ENCODE peak calls at places on chromosomes 4 and X, in nine cellular contexts. One of them, this sample, is unnamed.

GRCh38 chr4:3284734-3285557 is 7.9 kb upstream of the RGS12 start:
- DNase-seq in PC-9: no peak
- DNase-seq in adrenal gland: peak; percentile 14
- DNase-seq in hepatocyte: no peak
- DNase-seq in HepG2: no peak
- DNase-seq in SK-N-SH: no peak
- DNase-seq in testis: peak; percentile 12
- DNase-seq in esophagus muscularis mucosa: no peak
- DNase-seq in sigmoid colon: no peak
- DNase-seq in this sample: no peak

GRCh38 chr4:152709675-152710438 is 30.1 kb upstream of the TMEM154 start:
- DNase-seq in PC-9: peak; percentile 49
- DNase-seq in adrenal gland: no peak
- DNase-seq in hepatocyte: no peak
- DNase-seq in HepG2: no peak
- DNase-seq in SK-N-SH: no peak
- DNase-seq in testis: no peak
- DNase-seq in esophagus muscularis mucosa: no peak
- DNase-seq in sigmoid colon: no peak
- DNase-seq in this sample: no peak

GRCh38 chr4:120561648-120562047 is 360.9 kb downstream of the PRDM5 start:
- DNase-seq in PC-9: no peak
- DNase-seq in adrenal gland: no peak
- DNase-seq in hepatocyte: peak; percentile 11
- DNase-seq in HepG2: no peak
- DNase-seq in SK-N-SH: no peak
- DNase-seq in testis: no peak
- DNase-seq in esophagus muscularis mucosa: no peak
- DNase-seq in sigmoid colon: no peak
- DNase-seq in this sample: no peak

GRCh38 chrX:145813081-145813480 is 4.5 kb upstream of the SLITRK2 start:
- DNase-seq in PC-9: no peak
- DNase-seq in adrenal gland: no peak
- DNase-seq in hepatocyte: no peak
- DNase-seq in HepG2: no peak
- DNase-seq in SK-N-SH: no peak
- DNase-seq in testis: no peak
- DNase-seq in esophagus muscularis mucosa: no peak
- DNase-seq in sigmoid colon: no peak
- DNase-seq in this sample: no peak

GRCh38 chrX:17470136-17470535 is 95.1 kb downstream of the NHS start:
- DNase-seq in PC-9: no peak
- DNase-seq in adrenal gland: no peak
- DNase-seq in hepatocyte: no peak
- DNase-seq in HepG2: no peak
- DNase-seq in SK-N-SH: no peak
- DNase-seq in testis: no peak
- DNase-seq in esophagus muscularis mucosa: no peak
- DNase-seq in sigmoid colon: no peak
- DNase-seq in this sample: no peak

GRCh38 chr4:11765849-11766453 is 337.3 kb upstream of the HS3ST1 start:
- DNase-seq in PC-9: peak; percentile 14
- DNase-seq in adrenal gland: no peak
- DNase-seq in hepatocyte: peak; percentile 66
- DNase-seq in HepG2: peak; percentile 15
- DNase-seq in SK-N-SH: peak; percentile 26
- DNase-seq in testis: peak; percentile 26
- DNase-seq in esophagus muscularis mucosa: no peak
- DNase-seq in sigmoid colon: no peak
- DNase-seq in this sample: no peak

GRCh38 chrX:42771836-42772335 is 6.1 kb downstream of the PPP1R2C start:
- DNase-seq in PC-9: no peak
- DNase-seq in adrenal gland: no peak
- DNase-seq in hepatocyte: no peak
- DNase-seq in HepG2: no peak
- DNase-seq in SK-N-SH: no peak
- DNase-seq in testis: no peak
- DNase-seq in esophagus muscularis mucosa: no peak
- DNase-seq in sigmoid colon: no peak
- DNase-seq in this sample: no peak

GRCh38 chr4:186078977-186079697 is 10.2 kb downstream of the TLR3 start:
- DNase-seq in PC-9: peak; percentile 27
- DNase-seq in adrenal gland: no peak
- DNase-seq in hepatocyte: no peak
- DNase-seq in HepG2: no peak
- DNase-seq in SK-N-SH: no peak
- DNase-seq in testis: no peak
- DNase-seq in esophagus muscularis mucosa: no peak
- DNase-seq in sigmoid colon: no peak
- DNase-seq in this sample: no peak

GRCh38 chr4:179596621-179597020 is 2154.4 kb upstream of the AGA start:
- DNase-seq in PC-9: no peak
- DNase-seq in adrenal gland: no peak
- DNase-seq in hepatocyte: no peak
- DNase-seq in HepG2: no peak
- DNase-seq in SK-N-SH: no peak
- DNase-seq in testis: no peak
- DNase-seq in esophagus muscularis mucosa: no peak
- DNase-seq in sigmoid colon: no peak
- DNase-seq in this sample: no peak

GRCh38 chr4:72564184-72564583 is 4.8 kb downstream of the ADAMTS3 start:
- DNase-seq in PC-9: no peak
- DNase-seq in adrenal gland: no peak
- DNase-seq in hepatocyte: no peak
- DNase-seq in HepG2: no peak
- DNase-seq in SK-N-SH: no peak
- DNase-seq in testis: no peak
- DNase-seq in esophagus muscularis mucosa: no peak
- DNase-seq in sigmoid colon: no peak
- DNase-seq in this sample: no peak

GRCh38 chr4:187940299-187940698 is 55.3 kb upstream of the ZFP42 start:
- DNase-seq in PC-9: no peak
- DNase-seq in adrenal gland: no peak
- DNase-seq in hepatocyte: no peak
- DNase-seq in HepG2: no peak
- DNase-seq in SK-N-SH: no peak
- DNase-seq in testis: no peak
- DNase-seq in esophagus muscularis mucosa: no peak
- DNase-seq in sigmoid colon: no peak
- DNase-seq in this sample: no peak
- H3K4me1 ChIP-seq in PC-9: no peaks in the 10 kb centered on the region
- H3K4me1 ChIP-seq in adrenal gland: no peaks in the 10 kb centered on the region
- H3K4me1 ChIP-seq in hepatocyte: no peaks in the 10 kb centered on the region
- H3K4me1 ChIP-seq in HepG2: no peaks in the 10 kb centered on the region
- H3K4me1 ChIP-seq in SK-N-SH: no peaks in the 10 kb centered on the region
- H3K4me1 ChIP-seq in testis: no peaks in the 10 kb centered on the region
- H3K4me1 ChIP-seq in esophagus muscularis mucosa: no peaks in the 10 kb centered on the region
- H3K4me1 ChIP-seq in sigmoid colon: no peaks in the 10 kb centered on the region
- H3K4me1 ChIP-seq in this sample: no peaks in the 10 kb centered on the region

DNA sequence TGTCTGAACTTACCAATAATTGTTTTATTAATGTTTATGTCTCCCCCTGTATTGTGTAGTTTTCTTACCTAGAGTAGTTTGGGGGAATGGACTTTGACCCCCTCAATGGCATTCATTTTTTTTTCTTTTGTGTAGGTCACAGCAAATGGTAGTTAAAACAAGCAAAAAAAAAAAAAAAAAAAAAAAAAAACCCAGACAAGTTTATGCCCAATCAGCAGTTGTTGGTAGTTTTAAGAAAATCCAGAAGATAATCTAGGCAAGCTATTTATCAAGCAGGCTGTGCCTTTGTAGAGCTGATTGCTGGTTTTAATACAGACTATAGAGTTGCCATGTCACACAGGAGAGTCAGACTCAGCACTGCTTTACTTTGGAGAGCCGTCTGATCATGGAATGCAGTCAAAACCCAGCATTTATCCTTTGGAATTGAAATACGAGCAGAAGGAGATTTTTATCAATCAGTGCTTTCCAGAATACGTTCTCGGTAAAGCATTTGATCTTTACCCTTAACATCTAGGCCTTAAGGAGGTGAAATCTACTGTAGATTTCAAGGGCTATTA is 16.6 kb downstream of the DCUN1D4 start:
- DNase-seq in PC-9: no peak
- DNase-seq in adrenal gland: no peak
- DNase-seq in hepatocyte: no peak
- DNase-seq in HepG2: no peak
- DNase-seq in SK-N-SH: no peak
- DNase-seq in testis: no peak
- DNase-seq in esophagus muscularis mucosa: peak; percentile 8
- DNase-seq in sigmoid colon: no peak
- DNase-seq in this sample: no peak
- H3K4me1 ChIP-seq in PC-9: no peaks in the 10 kb centered on the region
- H3K4me1 ChIP-seq in adrenal gland: peaks cover 39% of the 10 kb centered on the region
- H3K4me1 ChIP-seq in hepatocyte: peaks cover 18% of the 10 kb centered on the region
- H3K4me1 ChIP-seq in HepG2: peaks cover 22% of the 10 kb centered on the region
- H3K4me1 ChIP-seq in SK-N-SH: no peaks in the 10 kb centered on the region
- H3K4me1 ChIP-seq in testis: peaks cover 4% of the 10 kb centered on the region
- H3K4me1 ChIP-seq in esophagus muscularis mucosa: peaks cover 46% of the 10 kb centered on the region
- H3K4me1 ChIP-seq in sigmoid colon: peaks cover 27% of the 10 kb centered on the region
- H3K4me1 ChIP-seq in this sample: peaks cover 9% of the 10 kb centered on the region

DNA sequence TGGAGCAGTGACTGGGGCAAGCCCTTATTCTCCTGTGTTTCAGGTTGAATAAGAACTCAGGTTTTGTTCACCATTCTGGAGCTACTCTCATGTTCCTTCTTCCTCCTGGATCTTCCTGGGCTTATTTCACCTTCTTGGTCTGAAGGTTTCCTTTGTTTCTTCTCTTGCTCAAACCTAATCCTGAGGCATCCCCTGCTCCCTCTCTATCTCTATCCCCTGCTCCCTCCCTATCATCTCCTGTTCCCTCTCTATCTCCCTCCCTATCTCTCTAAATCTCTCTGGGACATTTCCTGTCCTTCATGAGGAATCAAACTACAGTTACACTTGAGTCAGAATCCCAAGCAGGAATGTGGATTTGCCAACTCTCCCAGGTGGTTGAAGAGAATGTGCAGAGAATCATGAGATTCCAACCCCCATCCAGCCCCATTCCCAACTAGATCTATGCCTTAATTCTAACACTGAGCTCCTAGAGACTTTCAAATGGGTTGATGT is 134.9 kb upstream of the ZIC3 start:
- DNase-seq in PC-9: no peak
- DNase-seq in adrenal gland: no peak
- DNase-seq in hepatocyte: no peak
- DNase-seq in HepG2: no peak
- DNase-seq in SK-N-SH: no peak
- DNase-seq in testis: no peak
- DNase-seq in esophagus muscularis mucosa: no peak
- DNase-seq in sigmoid colon: no peak
- DNase-seq in this sample: no peak
- H3K4me1 ChIP-seq in PC-9: no peaks in the 10 kb centered on the region
- H3K4me1 ChIP-seq in adrenal gland: peaks cover 7% of the 10 kb centered on the region
- H3K4me1 ChIP-seq in hepatocyte: no peaks in the 10 kb centered on the region
- H3K4me1 ChIP-seq in HepG2: no peaks in the 10 kb centered on the region
- H3K4me1 ChIP-seq in SK-N-SH: no peaks in the 10 kb centered on the region
- H3K4me1 ChIP-seq in testis: no peaks in the 10 kb centered on the region
- H3K4me1 ChIP-seq in esophagus muscularis mucosa: peaks cover 28% of the 10 kb centered on the region
- H3K4me1 ChIP-seq in sigmoid colon: peaks cover 15% of the 10 kb centered on the region
- H3K4me1 ChIP-seq in this sample: peaks cover 5% of the 10 kb centered on the region

DNA sequence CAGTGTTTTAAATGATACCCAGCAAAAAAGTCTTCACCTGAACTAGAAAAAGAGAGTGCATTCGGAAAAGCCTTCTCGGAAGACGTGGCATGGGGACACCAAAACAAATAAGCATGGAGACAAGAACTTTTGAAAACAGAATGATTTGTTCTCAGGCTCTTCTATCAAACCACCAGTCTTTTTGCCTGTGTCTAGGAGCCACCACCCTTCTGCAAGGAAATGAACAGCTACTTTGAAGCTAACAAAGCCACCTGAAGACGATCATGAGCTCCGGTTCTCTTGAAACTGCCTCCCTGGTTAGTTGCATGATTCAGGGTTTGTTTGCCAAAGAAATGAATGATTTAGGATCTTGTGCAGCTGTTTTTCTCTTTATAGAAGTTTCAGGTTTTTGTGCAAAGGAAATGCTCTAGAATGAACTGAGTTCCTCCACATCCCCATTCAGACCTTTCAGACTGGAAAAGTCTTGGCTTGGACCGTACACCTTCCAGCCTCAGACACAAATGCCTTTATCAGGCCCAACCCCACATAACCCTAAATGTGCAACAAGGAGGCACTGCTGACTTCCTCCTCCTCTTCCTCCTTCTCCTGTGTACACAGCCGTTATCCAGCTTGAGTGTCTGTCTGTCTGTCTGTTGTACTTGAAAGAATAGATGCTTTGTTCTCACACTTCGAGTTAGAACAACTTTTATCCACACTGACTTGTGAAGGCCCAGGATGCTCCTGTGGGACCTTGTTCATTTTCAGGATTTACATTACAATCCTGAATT is 334.9 kb upstream of the KLF3 start:
- DNase-seq in PC-9: no peak
- DNase-seq in adrenal gland: no peak
- DNase-seq in hepatocyte: no peak
- DNase-seq in HepG2: no peak
- DNase-seq in SK-N-SH: no peak
- DNase-seq in testis: no peak
- DNase-seq in esophagus muscularis mucosa: no peak
- DNase-seq in sigmoid colon: no peak
- DNase-seq in this sample: no peak
- H3K4me1 ChIP-seq in PC-9: peaks cover 12% of the 10 kb centered on the region
- H3K4me1 ChIP-seq in adrenal gland: peaks cover 21% of the 10 kb centered on the region
- H3K4me1 ChIP-seq in hepatocyte: no peaks in the 10 kb centered on the region
- H3K4me1 ChIP-seq in HepG2: peaks cover 35% of the 10 kb centered on the region
- H3K4me1 ChIP-seq in SK-N-SH: peaks cover 4% of the 10 kb centered on the region
- H3K4me1 ChIP-seq in testis: no peaks in the 10 kb centered on the region
- H3K4me1 ChIP-seq in esophagus muscularis mucosa: peaks cover 6% of the 10 kb centered on the region
- H3K4me1 ChIP-seq in sigmoid colon: peaks cover 6% of the 10 kb centered on the region
- H3K4me1 ChIP-seq in this sample: no peaks in the 10 kb centered on the region

GRCh38 chr4:92714640-92715039 is 410.9 kb downstream of the GRID2 start:
- DNase-seq in PC-9: no peak
- DNase-seq in adrenal gland: no peak
- DNase-seq in hepatocyte: no peak
- DNase-seq in HepG2: no peak
- DNase-seq in SK-N-SH: no peak
- DNase-seq in testis: no peak
- DNase-seq in esophagus muscularis mucosa: no peak
- DNase-seq in sigmoid colon: no peak
- DNase-seq in this sample: no peak
- H3K4me1 ChIP-seq in PC-9: no peaks in the 10 kb centered on the region
- H3K4me1 ChIP-seq in adrenal gland: no peaks in the 10 kb centered on the region
- H3K4me1 ChIP-seq in hepatocyte: no peaks in the 10 kb centered on the region
- H3K4me1 ChIP-seq in HepG2: no peaks in the 10 kb centered on the region
- H3K4me1 ChIP-seq in SK-N-SH: no peaks in the 10 kb centered on the region
- H3K4me1 ChIP-seq in testis: no peaks in the 10 kb centered on the region
- H3K4me1 ChIP-seq in esophagus muscularis mucosa: no peaks in the 10 kb centered on the region
- H3K4me1 ChIP-seq in sigmoid colon: no peaks in the 10 kb centered on the region
- H3K4me1 ChIP-seq in this sample: no peaks in the 10 kb centered on the region

DNA sequence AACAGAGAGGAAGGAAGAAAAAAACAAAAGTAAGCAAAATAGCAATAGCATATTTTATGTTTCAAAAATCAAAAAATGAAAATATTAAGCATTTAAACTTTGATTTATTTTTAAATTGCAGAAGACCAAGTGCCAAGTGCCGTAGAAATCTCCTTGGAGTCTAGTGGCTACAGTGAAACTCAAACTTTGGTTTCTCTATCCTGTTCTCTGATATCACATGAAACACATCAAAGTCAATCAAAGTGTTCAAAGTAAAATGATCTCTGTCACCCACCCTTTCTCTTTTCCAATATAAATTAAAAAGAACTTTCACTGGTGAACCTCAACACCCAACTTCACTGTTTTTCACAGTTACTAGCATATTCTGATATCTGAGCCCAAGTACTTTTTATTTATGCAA is 81.1 kb downstream of the HADH start:
- DNase-seq in PC-9: no peak
- DNase-seq in adrenal gland: no peak
- DNase-seq in hepatocyte: no peak
- DNase-seq in HepG2: no peak
- DNase-seq in SK-N-SH: no peak
- DNase-seq in testis: no peak
- DNase-seq in esophagus muscularis mucosa: no peak
- DNase-seq in sigmoid colon: no peak
- DNase-seq in this sample: no peak
- H3K4me1 ChIP-seq in PC-9: no peaks in the 10 kb centered on the region
- H3K4me1 ChIP-seq in adrenal gland: no peaks in the 10 kb centered on the region
- H3K4me1 ChIP-seq in hepatocyte: no peaks in the 10 kb centered on the region
- H3K4me1 ChIP-seq in HepG2: no peaks in the 10 kb centered on the region
- H3K4me1 ChIP-seq in SK-N-SH: no peaks in the 10 kb centered on the region
- H3K4me1 ChIP-seq in testis: no peaks in the 10 kb centered on the region
- H3K4me1 ChIP-seq in esophagus muscularis mucosa: no peaks in the 10 kb centered on the region
- H3K4me1 ChIP-seq in sigmoid colon: peaks cover 5% of the 10 kb centered on the region
- H3K4me1 ChIP-seq in this sample: no peaks in the 10 kb centered on the region